ENCODE peak calls at places on chromosomes 3 and 15, in seven cellular contexts. One of them, this sample, is unnamed.

GRCh38 chr3:10623578-10624275 is 118.3 kb upstream of the ATP2B2 start:
- ATAC-seq in naive thymus-derived CD8-positive, alpha-beta T cell: no peak
- ATAC-seq in A549: no peak
- ATAC-seq in naive thymus-derived CD4-positive, alpha-beta T cell: no peak
- ATAC-seq in HCT116: no peak
- ATAC-seq in activated T-helper 17 cell treated with anti-CD3 and anti-CD28 coated beads, Interleukin-2, amount 50 U/mL, for 72 hours: no peak
- ATAC-seq in Panc1: no peak
- ATAC-seq in this sample: no peak

GRCh38 chr15:100764778-100765457 is 114.7 kb upstream of the ALDH1A3 start:
- ATAC-seq in naive thymus-derived CD8-positive, alpha-beta T cell: no peak
- ATAC-seq in A549: peak; percentile 7
- ATAC-seq in naive thymus-derived CD4-positive, alpha-beta T cell: no peak
- ATAC-seq in HCT116: no peak
- ATAC-seq in activated T-helper 17 cell treated with anti-CD3 and anti-CD28 coated beads, Interleukin-2, amount 50 U/mL, for 72 hours: no peak
- ATAC-seq in Panc1: peak; percentile 28
- ATAC-seq in this sample: peak; percentile 82

GRCh38 chr3:111610189-111610588 is 15.0 kb upstream of the ZBED2 start:
- ATAC-seq in naive thymus-derived CD8-positive, alpha-beta T cell: peak; percentile 96
- ATAC-seq in A549: no peak
- ATAC-seq in naive thymus-derived CD4-positive, alpha-beta T cell: peak; percentile 94
- ATAC-seq in HCT116: peak; percentile 62
- ATAC-seq in activated T-helper 17 cell treated with anti-CD3 and anti-CD28 coated beads, Interleukin-2, amount 50 U/mL, for 72 hours: peak; percentile 54
- ATAC-seq in Panc1: no peak
- ATAC-seq in this sample: no peak

GRCh38 chr15:90956551-90957104 is 1.9 kb downstream of the RCCD1 start:
- ATAC-seq in naive thymus-derived CD8-positive, alpha-beta T cell: no peak
- ATAC-seq in A549: peak; percentile 53
- ATAC-seq in naive thymus-derived CD4-positive, alpha-beta T cell: peak; percentile 23
- ATAC-seq in HCT116: no peak
- ATAC-seq in activated T-helper 17 cell treated with anti-CD3 and anti-CD28 coated beads, Interleukin-2, amount 50 U/mL, for 72 hours: no peak
- ATAC-seq in Panc1: peak; percentile 51
- ATAC-seq in this sample: peak; percentile 62

GRCh38 chr3:59101091-59101738 is 51.4 kb upstream of the CFAP20DC start:
- ATAC-seq in naive thymus-derived CD8-positive, alpha-beta T cell: no peak
- ATAC-seq in A549: no peak
- ATAC-seq in naive thymus-derived CD4-positive, alpha-beta T cell: no peak
- ATAC-seq in HCT116: no peak
- ATAC-seq in activated T-helper 17 cell treated with anti-CD3 and anti-CD28 coated beads, Interleukin-2, amount 50 U/mL, for 72 hours: no peak
- ATAC-seq in Panc1: no peak
- ATAC-seq in this sample: peak; percentile 90

GRCh38 chr15:87849181-87849580 is 407.4 kb downstream of the NTRK3 start:
- ATAC-seq in naive thymus-derived CD8-positive, alpha-beta T cell: no peak
- ATAC-seq in A549: no peak
- ATAC-seq in naive thymus-derived CD4-positive, alpha-beta T cell: no peak
- ATAC-seq in HCT116: no peak
- ATAC-seq in activated T-helper 17 cell treated with anti-CD3 and anti-CD28 coated beads, Interleukin-2, amount 50 U/mL, for 72 hours: no peak
- ATAC-seq in Panc1: no peak
- ATAC-seq in this sample: no peak

GRCh38 chr15:44729394-44729913 is 6.9 kb upstream of the TRIM69 start:
- ATAC-seq in naive thymus-derived CD8-positive, alpha-beta T cell: peak; percentile 14
- ATAC-seq in A549: no peak
- ATAC-seq in naive thymus-derived CD4-positive, alpha-beta T cell: peak; percentile 2
- ATAC-seq in HCT116: no peak
- ATAC-seq in activated T-helper 17 cell treated with anti-CD3 and anti-CD28 coated beads, Interleukin-2, amount 50 U/mL, for 72 hours: peak; percentile 5
- ATAC-seq in Panc1: peak; percentile 9
- ATAC-seq in this sample: peak; percentile 18

GRCh38 chr3:64878372-64878771 is 190.6 kb upstream of the ADAMTS9 start:
- ATAC-seq in naive thymus-derived CD8-positive, alpha-beta T cell: no peak
- ATAC-seq in A549: no peak
- ATAC-seq in naive thymus-derived CD4-positive, alpha-beta T cell: no peak
- ATAC-seq in HCT116: no peak
- ATAC-seq in activated T-helper 17 cell treated with anti-CD3 and anti-CD28 coated beads, Interleukin-2, amount 50 U/mL, for 72 hours: no peak
- ATAC-seq in Panc1: no peak
- ATAC-seq in this sample: peak; percentile 63

GRCh38 chr15:58221591-58222241 is 83.5 kb downstream of the AQP9 start:
- ATAC-seq in naive thymus-derived CD8-positive, alpha-beta T cell: no peak
- ATAC-seq in A549: peak; percentile 97
- ATAC-seq in naive thymus-derived CD4-positive, alpha-beta T cell: peak; percentile 63
- ATAC-seq in HCT116: peak; percentile 100
- ATAC-seq in activated T-helper 17 cell treated with anti-CD3 and anti-CD28 coated beads, Interleukin-2, amount 50 U/mL, for 72 hours: no peak
- ATAC-seq in Panc1: peak; percentile 92
- ATAC-seq in this sample: peak; percentile 98

GRCh38 chr3:123780656-123781055 is 103.5 kb downstream of the MYLK start:
- ATAC-seq in naive thymus-derived CD8-positive, alpha-beta T cell: no peak
- ATAC-seq in A549: peak; percentile 36
- ATAC-seq in naive thymus-derived CD4-positive, alpha-beta T cell: no peak
- ATAC-seq in HCT116: no peak
- ATAC-seq in activated T-helper 17 cell treated with anti-CD3 and anti-CD28 coated beads, Interleukin-2, amount 50 U/mL, for 72 hours: no peak
- ATAC-seq in Panc1: peak; percentile 9
- ATAC-seq in this sample: no peak

GRCh38 chr3:108088697-108089096 is 2.1 kb downstream of the CD47 start:
- ATAC-seq in naive thymus-derived CD8-positive, alpha-beta T cell: no peak
- ATAC-seq in A549: no peak
- ATAC-seq in naive thymus-derived CD4-positive, alpha-beta T cell: no peak
- ATAC-seq in HCT116: no peak
- ATAC-seq in activated T-helper 17 cell treated with anti-CD3 and anti-CD28 coated beads, Interleukin-2, amount 50 U/mL, for 72 hours: peak; percentile 64
- ATAC-seq in Panc1: no peak
- ATAC-seq in this sample: no peak

GRCh38 chr15:71296032-71296686 is 180.9 kb downstream of the THSD4 start:
- ATAC-seq in naive thymus-derived CD8-positive, alpha-beta T cell: no peak
- ATAC-seq in A549: peak; percentile 37
- ATAC-seq in naive thymus-derived CD4-positive, alpha-beta T cell: no peak
- ATAC-seq in HCT116: peak; percentile 59
- ATAC-seq in activated T-helper 17 cell treated with anti-CD3 and anti-CD28 coated beads, Interleukin-2, amount 50 U/mL, for 72 hours: no peak
- ATAC-seq in Panc1: peak; percentile 68
- ATAC-seq in this sample: peak; percentile 31

GRCh38 chr15:64044315-64045105 is 1.8 kb downstream of the DAPK2 start:
- ATAC-seq in naive thymus-derived CD8-positive, alpha-beta T cell: no peak
- ATAC-seq in A549: no peak
- ATAC-seq in naive thymus-derived CD4-positive, alpha-beta T cell: no peak
- ATAC-seq in HCT116: no peak
- ATAC-seq in activated T-helper 17 cell treated with anti-CD3 and anti-CD28 coated beads, Interleukin-2, amount 50 U/mL, for 72 hours: no peak
- ATAC-seq in Panc1: no peak
- ATAC-seq in this sample: no peak

GRCh38 chr15:78391781-78392180 is 46.2 kb upstream of the IREB2 start:
- ATAC-seq in naive thymus-derived CD8-positive, alpha-beta T cell: no peak
- ATAC-seq in A549: no peak
- ATAC-seq in naive thymus-derived CD4-positive, alpha-beta T cell: no peak
- ATAC-seq in HCT116: no peak
- ATAC-seq in activated T-helper 17 cell treated with anti-CD3 and anti-CD28 coated beads, Interleukin-2, amount 50 U/mL, for 72 hours: no peak
- ATAC-seq in Panc1: no peak
- ATAC-seq in this sample: no peak

GRCh38 chr3:179174898-179175297 is 26.7 kb downstream of the PIK3CA start:
- ATAC-seq in naive thymus-derived CD8-positive, alpha-beta T cell: no peak
- ATAC-seq in A549: no peak
- ATAC-seq in naive thymus-derived CD4-positive, alpha-beta T cell: no peak
- ATAC-seq in HCT116: no peak
- ATAC-seq in activated T-helper 17 cell treated with anti-CD3 and anti-CD28 coated beads, Interleukin-2, amount 50 U/mL, for 72 hours: no peak
- ATAC-seq in Panc1: no peak
- ATAC-seq in this sample: no peak

GRCh38 chr3:101913173-101913572 is 63.9 kb downstream of the NFKBIZ start:
- ATAC-seq in naive thymus-derived CD8-positive, alpha-beta T cell: no peak
- ATAC-seq in A549: no peak
- ATAC-seq in naive thymus-derived CD4-positive, alpha-beta T cell: no peak
- ATAC-seq in HCT116: no peak
- ATAC-seq in activated T-helper 17 cell treated with anti-CD3 and anti-CD28 coated beads, Interleukin-2, amount 50 U/mL, for 72 hours: peak; percentile 75
- ATAC-seq in Panc1: no peak
- ATAC-seq in this sample: peak; percentile 39

GRCh38 chr3:38623539-38623938 is 25.9 kb downstream of the SCN5A start:
- ATAC-seq in naive thymus-derived CD8-positive, alpha-beta T cell: no peak
- ATAC-seq in A549: peak; percentile 56
- ATAC-seq in naive thymus-derived CD4-positive, alpha-beta T cell: peak; percentile 11
- ATAC-seq in HCT116: no peak
- ATAC-seq in activated T-helper 17 cell treated with anti-CD3 and anti-CD28 coated beads, Interleukin-2, amount 50 U/mL, for 72 hours: no peak
- ATAC-seq in Panc1: no peak
- ATAC-seq in this sample: no peak

GRCh38 chr3:23836536-23837230 is 30.9 kb downstream of the UBE2E1 start:
- ATAC-seq in naive thymus-derived CD8-positive, alpha-beta T cell: no peak
- ATAC-seq in A549: peak; percentile 33
- ATAC-seq in naive thymus-derived CD4-positive, alpha-beta T cell: peak; percentile 57
- ATAC-seq in HCT116: no peak
- ATAC-seq in activated T-helper 17 cell treated with anti-CD3 and anti-CD28 coated beads, Interleukin-2, amount 50 U/mL, for 72 hours: peak; percentile 47
- ATAC-seq in Panc1: no peak
- ATAC-seq in this sample: no peak

GRCh38 chr3:122005033-122005565 is 16.9 kb downstream of the ILDR1 start:
- ATAC-seq in naive thymus-derived CD8-positive, alpha-beta T cell: no peak
- ATAC-seq in A549: no peak
- ATAC-seq in naive thymus-derived CD4-positive, alpha-beta T cell: peak; percentile 47
- ATAC-seq in HCT116: no peak
- ATAC-seq in activated T-helper 17 cell treated with anti-CD3 and anti-CD28 coated beads, Interleukin-2, amount 50 U/mL, for 72 hours: peak; percentile 76
- ATAC-seq in Panc1: no peak
- ATAC-seq in this sample: no peak

GRCh38 chr3:150132101-150132749 is 161.5 kb upstream of the PFN2 start:
- ATAC-seq in naive thymus-derived CD8-positive, alpha-beta T cell: no peak
- ATAC-seq in A549: peak; percentile 51
- ATAC-seq in naive thymus-derived CD4-positive, alpha-beta T cell: no peak
- ATAC-seq in HCT116: peak; percentile 67
- ATAC-seq in activated T-helper 17 cell treated with anti-CD3 and anti-CD28 coated beads, Interleukin-2, amount 50 U/mL, for 72 hours: no peak
- ATAC-seq in Panc1: no peak
- ATAC-seq in this sample: peak; percentile 45

GRCh38 chr3:127986803-127987202 is 65.4 kb upstream of the SEC61A1 start:
- ATAC-seq in naive thymus-derived CD8-positive, alpha-beta T cell: no peak
- ATAC-seq in A549: no peak
- ATAC-seq in naive thymus-derived CD4-positive, alpha-beta T cell: no peak
- ATAC-seq in HCT116: no peak
- ATAC-seq in activated T-helper 17 cell treated with anti-CD3 and anti-CD28 coated beads, Interleukin-2, amount 50 U/mL, for 72 hours: no peak
- ATAC-seq in Panc1: no peak
- ATAC-seq in this sample: no peak

GRCh38 chr3:105561875-105562274 is 195.2 kb downstream of the ALCAM start:
- ATAC-seq in naive thymus-derived CD8-positive, alpha-beta T cell: peak; percentile 27
- ATAC-seq in A549: no peak
- ATAC-seq in naive thymus-derived CD4-positive, alpha-beta T cell: no peak
- ATAC-seq in HCT116: no peak
- ATAC-seq in activated T-helper 17 cell treated with anti-CD3 and anti-CD28 coated beads, Interleukin-2, amount 50 U/mL, for 72 hours: no peak
- ATAC-seq in Panc1: no peak
- ATAC-seq in this sample: no peak

GRCh38 chr3:97957617-97958311 is 14.5 kb downstream of the RIOX2 start:
- ATAC-seq in naive thymus-derived CD8-positive, alpha-beta T cell: no peak
- ATAC-seq in A549: no peak
- ATAC-seq in naive thymus-derived CD4-positive, alpha-beta T cell: peak; percentile 44
- ATAC-seq in HCT116: no peak
- ATAC-seq in activated T-helper 17 cell treated with anti-CD3 and anti-CD28 coated beads, Interleukin-2, amount 50 U/mL, for 72 hours: no peak
- ATAC-seq in Panc1: no peak
- ATAC-seq in this sample: no peak

GRCh38 chr3:82561759-82562158 is 800.3 kb upstream of the GBE1 start:
- ATAC-seq in naive thymus-derived CD8-positive, alpha-beta T cell: no peak
- ATAC-seq in A549: no peak
- ATAC-seq in naive thymus-derived CD4-positive, alpha-beta T cell: no peak
- ATAC-seq in HCT116: no peak
- ATAC-seq in activated T-helper 17 cell treated with anti-CD3 and anti-CD28 coated beads, Interleukin-2, amount 50 U/mL, for 72 hours: no peak
- ATAC-seq in Panc1: no peak
- ATAC-seq in this sample: no peak

GRCh38 chr15:97077930-97078329 is 747.4 kb downstream of the NR2F2 start:
- ATAC-seq in naive thymus-derived CD8-positive, alpha-beta T cell: no peak
- ATAC-seq in A549: no peak
- ATAC-seq in naive thymus-derived CD4-positive, alpha-beta T cell: no peak
- ATAC-seq in HCT116: no peak
- ATAC-seq in activated T-helper 17 cell treated with anti-CD3 and anti-CD28 coated beads, Interleukin-2, amount 50 U/mL, for 72 hours: no peak
- ATAC-seq in Panc1: no peak
- ATAC-seq in this sample: no peak

GRCh38 chr3:46397111-46397510 is 9.8 kb downstream of the CCR5AS start:
- ATAC-seq in naive thymus-derived CD8-positive, alpha-beta T cell: no peak
- ATAC-seq in A549: no peak
- ATAC-seq in naive thymus-derived CD4-positive, alpha-beta T cell: no peak
- ATAC-seq in HCT116: no peak
- ATAC-seq in activated T-helper 17 cell treated with anti-CD3 and anti-CD28 coated beads, Interleukin-2, amount 50 U/mL, for 72 hours: no peak
- ATAC-seq in Panc1: no peak
- ATAC-seq in this sample: no peak

GRCh38 chr15:50828610-50829206 is 63.2 kb upstream of the SPPL2A start:
- ATAC-seq in naive thymus-derived CD8-positive, alpha-beta T cell: no peak
- ATAC-seq in A549: peak; percentile 88
- ATAC-seq in naive thymus-derived CD4-positive, alpha-beta T cell: no peak
- ATAC-seq in HCT116: peak; percentile 83
- ATAC-seq in activated T-helper 17 cell treated with anti-CD3 and anti-CD28 coated beads, Interleukin-2, amount 50 U/mL, for 72 hours: no peak
- ATAC-seq in Panc1: peak; percentile 38
- ATAC-seq in this sample: peak; percentile 51

GRCh38 chr15:64869501-64869900 is 27.8 kb downstream of the PLEKHO2 start:
- ATAC-seq in naive thymus-derived CD8-positive, alpha-beta T cell: no peak
- ATAC-seq in A549: no peak
- ATAC-seq in naive thymus-derived CD4-positive, alpha-beta T cell: no peak
- ATAC-seq in HCT116: no peak
- ATAC-seq in activated T-helper 17 cell treated with anti-CD3 and anti-CD28 coated beads, Interleukin-2, amount 50 U/mL, for 72 hours: no peak
- ATAC-seq in Panc1: no peak
- ATAC-seq in this sample: no peak

GRCh38 chr3:128376516-128376915 is 90.2 kb downstream of the DNAJB8 start:
- ATAC-seq in naive thymus-derived CD8-positive, alpha-beta T cell: no peak
- ATAC-seq in A549: no peak
- ATAC-seq in naive thymus-derived CD4-positive, alpha-beta T cell: no peak
- ATAC-seq in HCT116: no peak
- ATAC-seq in activated T-helper 17 cell treated with anti-CD3 and anti-CD28 coated beads, Interleukin-2, amount 50 U/mL, for 72 hours: no peak
- ATAC-seq in Panc1: no peak
- ATAC-seq in this sample: no peak

GRCh38 chr15:91369823-91370222 is 269.8 kb downstream of the SV2B start:
- ATAC-seq in naive thymus-derived CD8-positive, alpha-beta T cell: no peak
- ATAC-seq in A549: no peak
- ATAC-seq in naive thymus-derived CD4-positive, alpha-beta T cell: peak; percentile 67
- ATAC-seq in HCT116: no peak
- ATAC-seq in activated T-helper 17 cell treated with anti-CD3 and anti-CD28 coated beads, Interleukin-2, amount 50 U/mL, for 72 hours: peak; percentile 21
- ATAC-seq in Panc1: no peak
- ATAC-seq in this sample: no peak

GRCh38 chr3:62833538-62833937 is 41.7 kb downstream of the CADPS start:
- ATAC-seq in naive thymus-derived CD8-positive, alpha-beta T cell: no peak
- ATAC-seq in A549: no peak
- ATAC-seq in naive thymus-derived CD4-positive, alpha-beta T cell: no peak
- ATAC-seq in HCT116: no peak
- ATAC-seq in activated T-helper 17 cell treated with anti-CD3 and anti-CD28 coated beads, Interleukin-2, amount 50 U/mL, for 72 hours: no peak
- ATAC-seq in Panc1: no peak
- ATAC-seq in this sample: peak; percentile 74

GRCh38 chr3:58824285-58824684 is 157.7 kb upstream of the FAM3D start:
- ATAC-seq in naive thymus-derived CD8-positive, alpha-beta T cell: no peak
- ATAC-seq in A549: peak; percentile 70
- ATAC-seq in naive thymus-derived CD4-positive, alpha-beta T cell: no peak
- ATAC-seq in HCT116: peak; percentile 84
- ATAC-seq in activated T-helper 17 cell treated with anti-CD3 and anti-CD28 coated beads, Interleukin-2, amount 50 U/mL, for 72 hours: no peak
- ATAC-seq in Panc1: no peak
- ATAC-seq in this sample: peak; percentile 96

This sample was measured in SK-N-SH treated with all-trans-retinoic acid at 6 μM for 48 hours.